ENCODE peak calls at places on chromosomes 3 and 15, in eight cellular contexts. J is GM13976, A is adrenal gland, V is dorsolateral prefrontal cortex, U is uterus, Q is heart left ventricle, N is AG09319, I is GM12864. P is an unnamed sample.

GRCh38 chr15:49430046-49430445 is 7.0 kb downstream of the FGF7 start:
- DNase-seq in J (no peak), A (no peak), V (no peak), U (no peak), Q (no peak), N (no peak), I (no peak), P (no peak)

GRCh38 chr3:109050591-109051167 is 67.3 kb downstream of the MORC1 start:
- DNase-seq in J (peak), A (peak), V (no peak), U (no peak), Q (no peak), N (no peak), I (peak), P (peak)

GRCh38 chr3:105414841-105415240 is 48.1 kb downstream of the ALCAM start:
- DNase-seq in J (no peak), A (no peak), V (no peak), U (no peak), Q (no peak), N (no peak), I (no peak), P (no peak)

GRCh38 chr15:73856458-73857192 is 16.7 kb upstream of the TBC1D21 start:
- DNase-seq in J (no peak), A (no peak), V (no peak), U (no peak), Q (peak), N (no peak), I (no peak), P (no peak)

GRCh38 chr3:76131396-76132153 is 346.2 kb upstream of the ZNF717 start:
- DNase-seq in J (no peak), A (no peak), V (no peak), U (no peak), Q (no peak), N (no peak), I (no peak), P (no peak)

GRCh38 chr15:84657748-84658079 is 285 bp downstream of the NMB start:
- DNase-seq in J (no peak), A (peak), V (no peak), U (no peak), Q (no peak), N (no peak), I (no peak), P (no peak)

GRCh38 chr15:70248116-70249025 is 150.7 kb upstream of the TLE3 start:
- DNase-seq in J (no peak), A (no peak), V (no peak), U (no peak), Q (no peak), N (no peak), I (no peak), P (no peak)

GRCh38 chr3:44712455-44713075 is at the start of gene ZNF502:
- DNase-seq in J (no peak), A (peak), V (peak), U (peak), Q (peak), N (peak), I (no peak), P (peak)

GRCh38 chr15:85485956-85486567 is 105.7 kb downstream of the AKAP13 start:
- DNase-seq in J (peak), A (peak), V (no peak), U (no peak), Q (no peak), N (peak), I (peak), P (peak)

GRCh38 chr15:59976480-59976879 is 27.6 kb upstream of the FOXB1 start:
- DNase-seq in J (no peak), A (no peak), V (no peak), U (no peak), Q (no peak), N (no peak), I (peak), P (peak)

GRCh38 chr3:132352556-132353143 is 35.4 kb downstream of the ACP3 start:
- DNase-seq in J (peak), A (peak), V (no peak), U (peak), Q (peak), N (peak), I (peak), P (peak)

GRCh38 chr15:101045835-101046691 is 126.9 kb downstream of the LRRK1 start:
- DNase-seq in J (no peak), A (no peak), V (no peak), U (no peak), Q (no peak), N (no peak), I (no peak), P (no peak)

GRCh38 chr15:42879390-42879912 is 41.1 kb downstream of the TTBK2 start:
- DNase-seq in J (no peak), A (no peak), V (no peak), U (no peak), Q (no peak), N (no peak), I (no peak), P (no peak)

GRCh38 chr15:92707880-92708551 is 52.4 kb upstream of the FAM174B start:
- DNase-seq in J (no peak), A (peak), V (no peak), U (no peak), Q (no peak), N (no peak), I (no peak), P (no peak)

GRCh38 chr3:67739851-67740250 is 85.4 kb upstream of the SUCLG2 start:
- DNase-seq in J (no peak), A (no peak), V (no peak), U (no peak), Q (no peak), N (no peak), I (no peak), P (no peak)

GRCh38 chr3:170162052-170162451 is 19.5 kb downstream of the PHC3 start:
- DNase-seq in J (no peak), A (no peak), V (no peak), U (no peak), Q (no peak), N (no peak), I (no peak), P (no peak)

GRCh38 chr3:38001456-38002081 is 11.0 kb downstream of the VILL start:
- DNase-seq in J (peak), A (peak), V (peak), U (peak), Q (peak), N (no peak), I (no peak), P (no peak)

GRCh38 chr3:73405000-73405399 is 219.7 kb downstream of the PDZRN3 start:
- DNase-seq in J (no peak), A (no peak), V (no peak), U (no peak), Q (no peak), N (no peak), I (no peak), P (no peak)

GRCh38 chr3:64668582-64669510 is 19.0 kb downstream of the ADAMTS9 start:
- DNase-seq in J (no peak), A (no peak), V (no peak), U (no peak), Q (no peak), N (no peak), I (no peak), P (no peak)

GRCh38 chr3:64667138-64667537 is 20.7 kb downstream of the ADAMTS9 start:
- DNase-seq in J (no peak), A (no peak), V (no peak), U (no peak), Q (peak), N (no peak), I (no peak), P (no peak)

GRCh38 chr3:64664397-64664796 is 23.4 kb downstream of the ADAMTS9 start:
- DNase-seq in J (no peak), A (no peak), V (no peak), U (no peak), Q (no peak), N (no peak), I (no peak), P (no peak)

GRCh38 chr3:64666171-64666581 is 21.6 kb downstream of the ADAMTS9 start:
- DNase-seq in J (no peak), A (no peak), V (no peak), U (no peak), Q (peak), N (no peak), I (no peak), P (no peak)

DNA sequence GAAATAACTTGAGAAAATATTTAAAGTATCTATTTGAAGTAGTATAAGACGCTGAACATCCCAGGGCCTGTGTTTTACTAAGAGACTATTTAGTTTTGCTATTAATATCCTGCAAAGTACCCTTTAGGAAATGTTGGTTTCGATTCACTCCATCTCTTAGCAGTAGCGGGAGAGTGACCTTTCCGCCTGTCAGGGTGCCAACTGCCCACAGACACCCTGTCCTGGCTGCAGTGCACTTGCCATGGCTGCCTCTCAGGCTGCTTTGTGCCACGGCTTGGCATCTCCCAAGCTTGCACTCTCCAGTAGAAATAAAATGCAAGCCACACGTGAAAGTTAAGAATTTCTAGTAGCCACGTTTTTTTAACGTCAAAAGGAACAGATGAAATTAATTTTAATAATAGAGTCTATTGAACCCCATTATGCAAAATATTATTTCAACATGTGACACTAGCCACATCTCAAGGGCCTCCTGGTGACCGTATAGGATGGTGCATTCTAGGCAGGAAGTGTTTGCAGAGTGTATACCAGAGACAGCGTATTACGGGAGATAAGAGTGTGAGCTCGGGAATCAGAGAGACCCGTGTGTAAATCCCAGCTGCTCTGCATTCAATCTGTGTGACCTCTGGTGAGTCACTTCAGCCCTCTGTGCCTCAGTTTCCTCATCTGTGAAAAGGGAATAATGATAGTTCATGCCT is 19.8 kb downstream of the ADAMTS9 start:
- DNase-seq in J (no peak), A (peak), V (no peak), U (no peak), Q (peak), N (no peak), I (no peak), P (no peak)
- TF ChIP-seq CTCF in J (no peak), A (no peak), V (no peak), U (no peak), Q (no peak), N (no peak), I (no peak), P (no peak)

GRCh38 chr3:62631471-62631870 is 243.7 kb downstream of the CADPS start:
- DNase-seq in J (no peak), A (no peak), V (no peak), U (no peak), Q (no peak), N (no peak), I (no peak), P (no peak)
- TF ChIP-seq CTCF in J (no peak), A (no peak), V (no peak), U (no peak), Q (no peak), N (no peak), I (no peak), P (no peak)

GRCh38 chr3:194369522-194370279 is at the start of gene LRRC15:
- DNase-seq in J (no peak), A (peak), V (no peak), U (no peak), Q (peak), N (no peak), I (no peak), P (no peak)
- TF ChIP-seq CTCF in J (no peak), A (no peak), V (no peak), U (no peak), Q (no peak), N (peak), I (no peak), P (no peak)

GRCh38 chr3:127226946-127227842 is 34.3 kb downstream of the PRR23E start:
- DNase-seq in J (peak), A (no peak), V (no peak), U (no peak), Q (no peak), N (no peak), I (no peak), P (peak)

GRCh38 chr3:127224118-127224517 is 31.2 kb downstream of the PRR23E start:
- DNase-seq in J (no peak), A (no peak), V (no peak), U (no peak), Q (no peak), N (no peak), I (no peak), P (no peak)

GRCh38 chr3:127222664-127223063 is 29.7 kb downstream of the PRR23E start:
- DNase-seq in J (no peak), A (no peak), V (no peak), U (no peak), Q (no peak), N (no peak), I (no peak), P (no peak)

GRCh38 chr3:127228866-127229265 is 35.9 kb downstream of the PRR23E start:
- DNase-seq in J (peak), A (no peak), V (no peak), U (no peak), Q (no peak), N (no peak), I (no peak), P (peak)

GRCh38 chr3:127226451-127226850 is 33.5 kb downstream of the PRR23E start:
- DNase-seq in J (no peak), A (no peak), V (no peak), U (no peak), Q (no peak), N (no peak), I (no peak), P (no peak)
- TF ChIP-seq CTCF in J (no peak), A (no peak), V (no peak), U (no peak), Q (no peak), N (no peak), I (no peak), P (no peak)

GRCh38 chr3:49997862-49998261 is 57.9 kb downstream of the RBM6 start:
- DNase-seq in J (no peak), A (no peak), V (no peak), U (no peak), Q (no peak), N (no peak), I (no peak), P (no peak)

GRCh38 chr3:49994476-49994875 is 54.5 kb downstream of the RBM6 start:
- DNase-seq in J (no peak), A (no peak), V (no peak), U (no peak), Q (no peak), N (no peak), I (no peak), P (no peak)

GRCh38 chr3:50003216-50003615 is 63.3 kb downstream of the RBM6 start:
- DNase-seq in J (no peak), A (no peak), V (no peak), U (no peak), Q (no peak), N (no peak), I (no peak), P (no peak)

GRCh38 chr3:50003766-50004278 is 63.9 kb downstream of the RBM6 start:
- DNase-seq in J (no peak), A (no peak), V (no peak), U (no peak), Q (no peak), N (no peak), I (no peak), P (no peak)

DNA sequence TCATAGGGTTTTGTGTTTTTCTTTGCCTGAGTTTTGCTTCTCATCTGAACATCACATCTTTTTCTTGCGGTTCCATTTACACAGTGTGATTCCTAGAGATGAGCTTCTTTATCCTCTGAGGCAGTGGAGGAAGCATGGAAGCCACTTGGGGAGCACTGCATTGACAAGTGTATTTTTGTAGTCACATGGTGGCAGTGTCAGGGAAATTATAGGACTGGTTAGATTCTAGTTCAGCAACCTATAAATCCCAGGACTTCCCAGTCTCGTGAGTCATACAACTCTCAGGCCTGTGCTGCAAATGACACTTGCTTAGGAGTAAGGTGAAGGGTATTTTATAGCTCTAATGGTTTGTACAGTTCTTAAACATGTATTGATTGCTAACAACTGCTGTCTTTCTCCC is 58.4 kb downstream of the RBM6 start:
- DNase-seq in J (no peak), A (no peak), V (no peak), U (no peak), Q (no peak), N (no peak), I (no peak), P (no peak)
- TF ChIP-seq CTCF in J (no peak), A (no peak), V (no peak), U (no peak), Q (no peak), N (no peak), I (no peak), P (no peak)

P was measured in activated CD8-positive, alpha-beta T cell treated with anti-CD3 and anti-CD28 coated beads for 36 hours.